ENCODE peak calls at places on chromosomes 6 and 20, in six cellular contexts. L is fibroblast of pulmonary artery; B is activated CD4-positive, alpha-beta T cell treated with anti-CD3 and anti-CD28 coated beads for 48 hours; K is endothelial cell; C is stimulated activated CD4-positive, alpha-beta T cell treated with anti-CD3 and anti-CD28 coated beads, Interleukin-1b, Interleukin-23, amount 100 ng/mL, for 4 hours; O is stimulated activated CD8-positive, alpha-beta memory T cell treated with anti-CD3 and anti-CD28 coated beads, Interleukin-12 subunit alpha, Interleukin-12 subunit beta, amount 100 ng/mL, for 4 hours. P is an unnamed sample.

GRCh38 chr6:142302427-142303190 is 802 bp downstream of the ADGRG6 start:
- DNase-seq in K (no peak), O (no peak), L (no peak), C (no peak), B (no peak), P (no peak)

GRCh38 chr6:33577106-33577535 is 3.0 kb downstream of the BAK1 start:
- DNase-seq in C (no peak), B (peak; percentile 46), O (no peak), L (no peak), K (no peak), P (no peak)

GRCh38 chr20:59752101-59752586 is 147.8 kb downstream of the PHACTR3 start:
- DNase-seq in C (no peak), B (no peak), O (no peak), L (no peak), K (no peak), P (no peak)

GRCh38 chr20:31673943-31674463 is 36.3 kb downstream of the COX4I2 start:
- DNase-seq in L (no peak), O (no peak), B (no peak), K (no peak), C (no peak), P (no peak)

GRCh38 chr6:82608365-82608764 is 244.7 kb downstream of the TPBG start:
- DNase-seq in L (no peak), C (no peak), B (no peak), K (no peak), O (no peak), P (no peak)

GRCh38 chr6:148265058-148265457 is 77.6 kb upstream of the SASH1 start:
- DNase-seq in K (no peak), L (no peak), O (no peak), B (no peak), C (no peak), P (no peak)

GRCh38 chr6:151285121-151285520 is 45.4 kb downstream of the AKAP12 start:
- DNase-seq in C (no peak), K (no peak), B (no peak), L (peak; percentile 86), O (no peak), P (no peak)

GRCh38 chr20:34528921-34529297 is 12.7 kb downstream of the DYNLRB1 start:
- DNase-seq in B (no peak), K (no peak), O (no peak), L (peak; percentile 16), C (no peak), P (no peak)

GRCh38 chr6:169669889-169670288 is 31.9 kb downstream of the WDR27 start:
- DNase-seq in K (no peak), O (no peak), L (peak; percentile 87), C (no peak), B (no peak), P (no peak)

GRCh38 chr6:108655840-108656650 is 95.3 kb downstream of the FOXO3 start:
- DNase-seq in L (peak; percentile 93), K (no peak), C (no peak), B (no peak), O (no peak), P (no peak)

GRCh38 chr6:14748679-14749078 is 497.2 kb upstream of the JARID2 start:
- DNase-seq in K (no peak), L (no peak), O (no peak), C (no peak), B (peak; percentile 53), P (no peak)

GRCh38 chr6:29705389-29706231 is 17.6 kb upstream of the HLA-F start:
- DNase-seq in C (no peak), K (peak; percentile 48), B (no peak), O (no peak), L (peak; percentile 69), P (no peak)

GRCh38 chr6:42550277-42550676 is 13.6 kb upstream of the UBR2 start:
- DNase-seq in C (no peak), B (no peak), K (no peak), L (no peak), O (no peak), P (no peak)

GRCh38 chr20:11305406-11305805 is 612.3 kb upstream of the BTBD3 start:
- DNase-seq in K (no peak), B (no peak), C (no peak), L (peak; percentile 20), O (no peak), P (no peak)

GRCh38 chr20:6651016-6651415 is 116.5 kb upstream of the BMP2 start:
- DNase-seq in K (no peak), B (no peak), L (peak; percentile 19), C (no peak), O (no peak), P (no peak)